ENCODE peak calls at places on chromosome 4, in seven cellular contexts. Q, H, I, E, W, G and L are unnamed samples. For H3K27me3, the result is how much of the 10 kb centered on the place peaks cover.

GRCh38 chr4:148116264-148116663 is 325.9 kb downstream of the NR3C2 start:
- DNase-seq in Q (peak), H (peak), I (no peak), E (no peak), W (no peak), G (no peak), L (no peak)

GRCh38 chr4:130203571-130203970 is 1107.6 kb downstream of the C4orf33 start:
- DNase-seq in Q (no peak), H (no peak), I (no peak), E (no peak), W (no peak), G (no peak), L (no peak)

GRCh38 chr4:110610940-110611785 is 11.7 kb downstream of the PITX2 start:
- DNase-seq in Q (no peak), H (no peak), I (peak), E (no peak), W (no peak), G (no peak), L (no peak)

GRCh38 chr4:52076731-52077130 is 25.6 kb downstream of the SPATA18 start:
- DNase-seq in Q (peak), H (peak), I (peak), E (peak), W (no peak), G (no peak), L (no peak)

GRCh38 chr4:79575709-79576479 is 167.9 kb upstream of the GK2 start:
- DNase-seq in Q (no peak), H (no peak), I (no peak), E (no peak), W (peak), G (no peak), L (peak)

GRCh38 chr4:74418063-74418670 is 26.8 kb upstream of the AREG start:
- DNase-seq in Q (no peak), H (peak), I (no peak), E (no peak), W (peak), G (no peak), L (no peak)

GRCh38 chr4:181168406-181168805 is 1074.8 kb upstream of the TENM3 start:
- DNase-seq in Q (no peak), H (no peak), I (no peak), E (no peak), W (no peak), G (no peak), L (no peak)

GRCh38 chr4:36187723-36188333 is 56.5 kb downstream of the ARAP2 start:
- DNase-seq in Q (peak), H (no peak), I (no peak), E (no peak), W (no peak), G (no peak), L (no peak)

GRCh38 chr4:176444741-176445140 is 125.0 kb downstream of the SPCS3 start:
- DNase-seq in Q (no peak), H (no peak), I (no peak), E (no peak), W (no peak), G (no peak), L (no peak)

GRCh38 chr4:113553082-113553481 is 208.5 kb downstream of the CAMK2D start:
- DNase-seq in Q (no peak), H (no peak), I (no peak), E (no peak), W (no peak), G (no peak), L (no peak)

GRCh38 chr4:113550510-113550909 is 211.0 kb downstream of the CAMK2D start:
- DNase-seq in Q (no peak), H (no peak), I (no peak), E (no peak), W (no peak), G (no peak), L (no peak)

GRCh38 chr4:113547487-113548042 is 214.0 kb downstream of the CAMK2D start:
- DNase-seq in Q (peak), H (peak), I (peak), E (peak), W (peak), G (peak), L (peak)

DNA sequence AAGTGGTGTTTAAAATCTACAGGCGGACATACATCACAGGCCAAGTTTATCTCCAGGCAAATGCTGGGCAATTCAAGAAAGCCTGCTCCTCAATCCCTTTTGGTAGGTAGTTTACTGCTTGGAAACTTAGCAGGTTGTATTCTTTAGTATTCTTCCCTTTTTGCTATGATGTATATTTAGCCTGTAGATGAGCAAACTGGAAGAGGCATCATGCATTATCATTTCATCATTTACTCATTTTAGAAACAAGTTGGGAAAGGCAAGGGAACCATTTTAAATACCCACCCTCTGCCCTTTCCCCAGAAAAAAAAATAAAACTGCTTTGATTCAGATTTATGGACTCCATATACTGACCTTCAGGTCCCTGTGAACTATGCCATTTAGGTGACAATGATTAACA is 213.2 kb downstream of the CAMK2D start:
- DNase-seq in Q (no peak), H (no peak), I (no peak), E (no peak), W (no peak), G (no peak), L (no peak)
- H3K4me3 ChIP-seq in Q (no peak), H (no peak), I (no peak), E (no peak), W (no peak), G (no peak), L (no peak)

GRCh38 chr4:8852118-8852704 is 19.4 kb downstream of the HMX1 start:
- DNase-seq in Q (no peak), H (no peak), I (no peak), E (no peak), W (no peak), G (no peak), L (no peak)
- H3K27me3 ChIP-seq in Q (half or more), H (half or more), I (under half), E (under half), W (under half), G (under half), L (under half)

DNA sequence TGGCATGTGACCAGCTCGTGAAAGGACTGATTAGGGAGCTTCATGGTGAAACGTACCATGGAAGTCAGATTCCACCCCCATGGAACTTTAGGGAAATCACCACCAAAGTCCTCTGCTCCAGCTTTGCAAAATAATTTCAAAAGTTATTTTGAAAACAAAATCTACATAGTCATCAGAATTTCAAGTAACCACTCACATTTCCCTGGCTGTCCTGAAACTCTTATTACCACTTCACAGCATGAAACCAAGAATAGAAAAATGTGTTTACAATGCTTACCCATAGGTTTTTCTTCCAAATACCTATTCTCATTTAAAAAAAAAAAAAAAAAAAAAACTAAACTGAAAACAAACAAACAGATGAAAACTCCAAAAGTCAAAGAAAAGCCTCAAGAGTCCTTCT is 198.7 kb downstream of the PDGFRA start:
- DNase-seq in Q (no peak), H (no peak), I (no peak), E (no peak), W (no peak), G (no peak), L (no peak)
- H3K4me3 ChIP-seq in Q (no peak), H (no peak), I (no peak), E (no peak), W (no peak), G (no peak), L (no peak)

GRCh38 chr4:186764457-186764856 is 40.8 kb upstream of the FAT1 start:
- DNase-seq in Q (no peak), H (no peak), I (no peak), E (no peak), W (no peak), G (no peak), L (no peak)
- H3K27me3 ChIP-seq in Q (under half), H (under half), I (under half), E (under half), W (under half), G (under half), L (under half)

DNA sequence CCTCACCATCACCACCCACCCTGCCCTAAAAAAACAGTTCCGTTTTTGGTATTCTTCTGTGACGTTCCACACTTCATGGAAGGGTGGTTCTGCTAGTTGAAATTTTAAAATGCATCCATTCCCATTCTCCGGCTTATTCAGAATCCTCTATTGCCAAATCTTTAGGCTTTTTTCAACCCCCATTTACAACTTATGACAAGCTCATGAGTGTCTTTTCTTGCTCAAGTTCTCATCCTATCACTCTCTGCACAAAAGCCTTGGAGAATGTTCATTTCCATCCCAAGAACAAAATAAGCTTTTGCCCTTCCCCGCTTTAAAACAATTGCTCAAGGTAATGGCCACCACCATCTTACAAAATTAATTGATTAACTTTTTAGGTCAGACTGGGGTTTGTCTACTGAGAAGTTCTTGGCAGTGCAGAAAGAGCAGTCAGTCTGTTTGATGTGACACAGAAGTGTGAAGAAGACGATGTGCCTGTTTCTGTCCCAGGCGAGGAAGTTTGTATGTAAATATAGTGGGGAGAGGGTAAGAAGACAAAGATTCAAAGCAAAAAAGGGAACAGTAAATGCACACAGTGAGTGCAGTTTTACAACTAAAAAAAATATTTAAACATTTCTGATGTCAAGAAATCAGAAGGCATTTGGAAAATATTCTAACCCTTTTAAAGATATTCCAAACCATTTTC is 264.7 kb downstream of the RAPGEF2 start:
- DNase-seq in Q (no peak), H (no peak), I (no peak), E (no peak), W (no peak), G (no peak), L (no peak)
- H3K4me3 ChIP-seq in Q (no peak), H (no peak), I (no peak), E (no peak), W (no peak), G (no peak), L (no peak)

GRCh38 chr4:3777033-3777390 is 10.8 kb downstream of the ADRA2C start:
- DNase-seq in Q (no peak), H (no peak), I (no peak), E (no peak), W (no peak), G (no peak), L (no peak)
- H3K27me3 ChIP-seq in Q (under half), H (under half), I (under half), E (under half), W (under half), G (under half), L (under half)

DNA sequence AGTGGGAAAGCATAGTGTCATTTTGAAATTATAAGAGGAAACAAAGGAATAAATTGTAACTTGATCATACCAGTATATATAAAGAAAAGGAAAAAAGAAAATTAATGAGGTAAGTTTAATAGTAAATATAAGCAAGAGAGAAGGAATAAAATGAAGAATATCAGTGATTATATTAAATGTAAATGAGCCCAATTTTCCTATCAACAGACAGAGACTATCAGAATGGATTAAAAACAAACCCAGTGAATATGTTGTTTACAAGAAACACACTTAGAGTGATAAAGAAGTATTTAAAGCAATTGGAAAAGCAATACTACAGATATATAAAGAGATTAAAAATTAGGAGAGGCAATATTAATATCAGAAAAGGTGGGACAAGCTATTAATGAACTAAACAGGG is 28.8 kb upstream of the RHOH start:
- DNase-seq in Q (no peak), H (no peak), I (no peak), E (no peak), W (no peak), G (no peak), L (no peak)
- H3K4me3 ChIP-seq in Q (no peak), H (no peak), I (no peak), E (no peak), W (no peak), G (no peak), L (no peak)

DNA sequence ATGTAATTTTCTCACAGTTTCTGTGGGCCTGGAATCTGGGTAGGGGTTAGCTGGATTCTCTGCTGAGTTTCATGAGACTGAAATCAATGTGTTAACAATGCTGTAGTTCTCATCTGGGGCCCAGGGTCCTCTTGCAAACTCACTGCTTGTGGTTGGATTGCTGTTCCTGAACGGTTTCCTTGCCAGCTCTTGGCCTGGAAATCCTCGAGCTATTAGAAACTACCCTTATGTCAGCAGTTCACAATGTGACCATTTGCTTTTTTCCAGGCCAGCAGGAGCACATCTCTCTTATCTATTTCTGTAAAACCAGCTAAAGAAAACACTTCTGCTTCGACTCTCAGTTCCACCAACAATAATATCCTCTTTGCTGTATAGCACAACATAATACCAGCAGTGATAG is 140.1 kb upstream of the TRAM1L1 start:
- DNase-seq in Q (peak), H (no peak), I (no peak), E (no peak), W (no peak), G (no peak), L (no peak)
- H3K27me3 ChIP-seq in Q (under half), H (under half), I (under half), E (under half), W (under half), G (under half), L (under half)

GRCh38 chr4:11343536-11343935 is 85.2 kb downstream of the HS3ST1 start:
- DNase-seq in Q (no peak), H (no peak), I (no peak), E (no peak), W (no peak), G (no peak), L (no peak)
- H3K4me3 ChIP-seq in Q (no peak), H (no peak), I (no peak), E (no peak), W (no peak), G (no peak), L (no peak)

DNA sequence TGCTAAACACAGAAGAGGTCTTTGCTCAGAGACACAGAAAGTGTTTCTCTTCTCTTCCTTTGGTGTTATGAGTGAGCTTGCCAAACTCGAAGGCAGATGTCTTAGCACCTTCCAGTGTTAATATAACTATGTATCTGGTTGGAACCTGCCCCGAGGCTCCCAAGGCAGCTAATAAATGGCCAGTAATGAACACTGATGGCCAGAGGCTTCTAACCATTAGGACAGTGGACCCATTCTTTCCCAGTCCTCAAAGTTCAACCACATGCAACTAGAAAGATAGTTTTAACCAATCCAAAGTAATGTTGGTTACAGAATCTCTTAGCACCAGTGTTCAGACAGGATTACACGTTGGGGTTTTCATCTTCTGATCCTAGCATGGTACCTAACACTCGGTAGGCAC is 42.7 kb upstream of the JADE1 start:
- DNase-seq in Q (no peak), H (no peak), I (no peak), E (no peak), W (no peak), G (no peak), L (no peak)
- H3K27me3 ChIP-seq in Q (under half), H (under half), I (under half), E (under half), W (under half), G (under half), L (under half)